ENCODE peak calls at places on chromosomes 11 and 22, in four cellular contexts. R is heart left ventricle, U is SK-N-SH, X is heart right ventricle. I is an unnamed sample. For H3K36me3, the result is how much of the 10 kb centered on the place peaks cover.

GRCh38 chr11:120425527-120425926 is 86.0 kb upstream of the GRIK4 start:
- DNase-seq in X (no peak), U (no peak), R (no peak), I (no peak)

GRCh38 chr11:15107730-15108515 is 6.8 kb upstream of the INSC start:
- DNase-seq in R (no peak), U (no peak), X (no peak), I (no peak)

GRCh38 chr11:79182794-79183193 is 258.0 kb downstream of the TENM4 start:
- DNase-seq in U (no peak), X (no peak), R (no peak), I (peak)

GRCh38 chr22:17931400-17931825 is 92.9 kb downstream of the MICAL3 start:
- DNase-seq in U (peak), R (peak), X (peak), I (no peak)

GRCh38 chr11:5846689-5847088 is 5.0 kb upstream of the OR52E6 start:
- DNase-seq in R (no peak), U (no peak), X (no peak), I (no peak)

GRCh38 chr11:62726156-62727006 is 876 bp downstream of the HNRNPUL2 start:
- DNase-seq in U (no peak), X (no peak), R (peak), I (no peak)

GRCh38 chr11:82732734-82733443 is 775 bp downstream of the FAM181B start:
- DNase-seq in R (no peak), U (peak), X (peak), I (no peak)

GRCh38 chr11:41612415-41612814 is 153.0 kb upstream of the LRRC4C start:
- DNase-seq in X (no peak), R (no peak), U (no peak), I (no peak)

GRCh38 chr11:33687733-33688479 is 12.7 kb downstream of the C11orf91 start:
- DNase-seq in X (no peak), R (no peak), U (peak), I (no peak)

GRCh38 chr11:100647861-100648260 is 39.2 kb upstream of the ARHGAP42 start:
- DNase-seq in R (no peak), U (no peak), X (no peak), I (no peak)

GRCh38 chr11:116703421-116703820 is 69.4 kb downstream of the BUD13 start:
- DNase-seq in R (no peak), X (no peak), U (peak), I (no peak)

GRCh38 chr11:35111171-35112055 is 27.6 kb upstream of the CD44 start:
- DNase-seq in R (no peak), U (no peak), X (no peak), I (peak)

GRCh38 chr11:60175860-60176275 is 7.0 kb downstream of the MS4A6A start:
- DNase-seq in X (no peak), R (no peak), U (no peak), I (no peak)

GRCh38 chr11:3347127-3347526 is 31.8 kb downstream of the ZNF195 start:
- DNase-seq in U (no peak), X (no peak), R (no peak), I (no peak)

GRCh38 chr11:71342951-71343827 is 90.8 kb upstream of the SHANK2 start:
- DNase-seq in R (no peak), U (peak), X (no peak), I (no peak)

GRCh38 chr11:105489431-105489830 is 120.4 kb upstream of the GRIA4 start:
- DNase-seq in R (no peak), X (no peak), U (no peak), I (no peak)

GRCh38 chr11:30585067-30585891 is 874 bp downstream of the MPPED2 start:
- DNase-seq in X (peak), R (peak), U (peak), I (no peak)

GRCh38 chr22:30665786-30666185 is 1.9 kb downstream of the DUSP18 start:
- DNase-seq in X (no peak), U (no peak), R (no peak), I (no peak)

GRCh38 chr22:30893434-30894370 is 74.9 kb downstream of the MORC2 start:
- DNase-seq in U (no peak), R (no peak), X (no peak), I (no peak)

GRCh38 chr11:7882860-7883259 is 48.2 kb downstream of the OR10A6 start:
- DNase-seq in U (no peak), X (no peak), R (no peak), I (no peak)

GRCh38 chr11:13311570-13311969 is 34.0 kb downstream of the BMAL1 start:
- DNase-seq in U (no peak), R (no peak), X (no peak), I (no peak)

GRCh38 chr22:28951969-28952521 is 68.7 kb downstream of the ZNRF3 start:
- DNase-seq in R (no peak), U (no peak), X (no peak), I (peak)

GRCh38 chr11:75275581-75275980 is 35.0 kb downstream of the TPBGL start:
- DNase-seq in R (peak), U (no peak), X (no peak), I (no peak)

GRCh38 chr11:116731097-116731761 is 41.6 kb downstream of the BUD13 start:
- DNase-seq in U (peak), R (no peak), X (no peak), I (no peak)

GRCh38 chr11:23555085-23555484 is 694.8 kb upstream of the CCDC179 start:
- DNase-seq in R (no peak), X (no peak), U (no peak), I (peak)

DNA sequence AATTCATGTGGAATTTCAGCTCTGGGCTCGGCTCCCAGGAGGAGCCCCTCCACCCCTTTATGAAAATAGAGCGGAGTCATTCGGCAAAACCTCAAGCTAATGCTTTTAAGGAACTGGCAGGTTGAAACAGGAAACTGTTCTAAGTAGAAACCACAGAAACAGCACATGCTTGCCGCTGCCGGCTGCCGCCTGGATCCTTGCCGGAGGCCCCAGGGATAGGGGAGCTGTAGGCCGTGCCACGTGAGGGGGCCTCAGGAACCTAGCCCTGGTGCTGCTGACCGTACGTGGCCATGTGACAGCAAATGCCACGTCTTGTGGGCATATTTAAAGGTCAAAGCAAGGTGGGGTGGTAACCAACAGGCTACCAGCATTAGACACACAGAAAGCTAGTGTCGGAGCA is 77.9 kb upstream of the TIMP3 start:
- DNase-seq in X (peak), R (peak), U (no peak), I (peak)
- H3K4me3 ChIP-seq in X (no peak), R (no peak), U (no peak), I (no peak)

GRCh38 chr11:68113986-68114385 is 7.2 kb downstream of the CHKA start:
- DNase-seq in U (no peak), R (no peak), X (no peak), I (no peak)
- TF ChIP-seq CTCF in U (peak), R (no peak), X (no peak), I (peak)

DNA sequence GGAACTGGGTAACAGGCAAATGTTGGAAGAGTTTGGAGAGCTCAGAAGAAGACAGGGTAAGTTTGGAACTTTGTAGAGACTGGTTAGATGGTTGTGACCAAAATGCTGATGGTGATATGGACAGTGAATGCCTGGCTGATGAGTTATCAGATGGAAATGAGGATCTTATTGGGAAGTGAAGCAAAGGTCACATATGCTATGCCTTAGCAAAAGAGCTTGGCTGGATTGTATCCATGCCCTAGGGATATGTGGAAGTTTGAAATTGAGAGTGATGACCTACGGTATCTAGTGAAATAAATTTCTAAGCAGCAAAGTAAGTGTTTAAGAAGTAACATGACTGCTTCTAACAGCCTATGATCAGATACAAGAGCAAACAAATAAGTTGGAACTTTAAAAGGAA is 17.8 kb downstream of the BBOX1 start:
- DNase-seq in U (no peak), X (no peak), R (no peak), I (peak)
- H3K36me3 ChIP-seq in U (under half), X (under half), R (under half), I (under half)

GRCh38 chr11:103326070-103326794 is 217.0 kb downstream of the DYNC2H1 start:
- DNase-seq in X (no peak), U (peak), R (peak), I (peak)
- H3K4me3 ChIP-seq in X (no peak), U (no peak), R (no peak), I (no peak)

DNA sequence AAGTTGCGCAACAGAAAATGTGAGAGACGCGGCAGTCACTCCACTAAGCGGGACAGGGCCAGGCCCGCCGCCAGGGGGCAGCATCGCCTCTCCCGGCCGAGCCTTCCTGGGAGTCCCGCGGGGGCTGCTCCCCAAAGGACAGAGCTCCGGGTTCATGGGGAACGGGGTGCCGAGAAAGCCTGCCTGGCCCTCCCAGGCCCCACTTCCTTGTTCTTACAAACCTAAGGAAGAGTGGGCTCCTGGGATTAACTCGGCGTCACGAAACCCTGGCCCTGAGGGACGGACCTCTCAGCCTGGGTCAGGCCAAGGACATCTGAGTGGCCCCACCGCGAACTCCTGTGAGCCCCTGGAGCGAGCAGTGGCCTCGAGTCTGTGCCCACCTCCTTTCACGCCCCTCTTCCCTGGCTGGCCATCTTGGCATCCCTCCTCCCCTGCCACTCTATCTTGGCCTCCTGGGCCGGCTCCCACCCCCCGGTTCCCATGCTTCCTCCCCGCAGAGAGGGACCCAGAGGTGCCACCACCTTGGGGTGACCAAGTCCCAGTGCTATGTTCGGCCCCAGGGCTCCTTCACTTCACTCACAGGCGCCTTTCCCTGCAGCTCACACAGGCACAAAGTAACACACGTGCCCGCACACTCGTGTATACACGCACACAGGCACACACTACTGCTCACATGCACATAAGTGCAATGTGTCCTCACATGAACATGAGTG is 99.9 kb upstream of the FGF3 start:
- DNase-seq in U (peak), R (peak), X (peak), I (no peak)
- TF ChIP-seq CTCF in U (peak), R (peak), X (peak), I (peak)

I was measured in BJ.